ENCODE peak calls at places on chromosomes 4 and X, in seven cellular contexts. One of them, this sample, is unnamed.

GRCh38 chr4:183987987-183988392 is 82.9 kb downstream of the STOX2 start:
- DNase-seq in lung: peak; percentile 52
- DNase-seq in CD4-positive, CD25-positive, alpha-beta regulatory T cell: no peak
- DNase-seq in GM23248: peak; percentile 95
- DNase-seq in lower lobe of right lung: peak; percentile 52
- DNase-seq in stomach: peak; percentile 68
- DNase-seq in spleen: no peak
- DNase-seq in this sample: no peak

GRCh38 chr4:991451-992296 is 1.5 kb downstream of the SLC26A1 start:
- DNase-seq in lung: no peak
- DNase-seq in CD4-positive, CD25-positive, alpha-beta regulatory T cell: no peak
- DNase-seq in GM23248: no peak
- DNase-seq in lower lobe of right lung: no peak
- DNase-seq in stomach: no peak
- DNase-seq in spleen: no peak
- DNase-seq in this sample: no peak

GRCh38 chr4:125235971-125236370 is 78.8 kb upstream of the FAT4 start:
- DNase-seq in lung: no peak
- DNase-seq in CD4-positive, CD25-positive, alpha-beta regulatory T cell: no peak
- DNase-seq in GM23248: no peak
- DNase-seq in lower lobe of right lung: no peak
- DNase-seq in stomach: no peak
- DNase-seq in spleen: no peak
- DNase-seq in this sample: no peak

GRCh38 chrX:140664939-140665338 is 44.6 kb upstream of the LINC00632 start:
- DNase-seq in lung: no peak
- DNase-seq in CD4-positive, CD25-positive, alpha-beta regulatory T cell: no peak
- DNase-seq in GM23248: peak; percentile 48
- DNase-seq in lower lobe of right lung: no peak
- DNase-seq in stomach: no peak
- DNase-seq in spleen: no peak
- DNase-seq in this sample: peak; percentile 69

GRCh38 chr4:133148690-133149363 is at the start of gene PCDH10:
- DNase-seq in lung: peak; percentile 84
- DNase-seq in CD4-positive, CD25-positive, alpha-beta regulatory T cell: no peak
- DNase-seq in GM23248: peak; percentile 91
- DNase-seq in lower lobe of right lung: peak; percentile 81
- DNase-seq in stomach: peak; percentile 65
- DNase-seq in spleen: peak; percentile 80
- DNase-seq in this sample: no peak

GRCh38 chr4:38976308-38976707 is 55.9 kb downstream of the TMEM156 start:
- DNase-seq in lung: no peak
- DNase-seq in CD4-positive, CD25-positive, alpha-beta regulatory T cell: no peak
- DNase-seq in GM23248: no peak
- DNase-seq in lower lobe of right lung: no peak
- DNase-seq in stomach: no peak
- DNase-seq in spleen: no peak
- DNase-seq in this sample: no peak

GRCh38 chr4:54228064-54228527 is 997 bp upstream of the PDGFRA start:
- DNase-seq in lung: peak; percentile 66
- DNase-seq in CD4-positive, CD25-positive, alpha-beta regulatory T cell: no peak
- DNase-seq in GM23248: peak; percentile 91
- DNase-seq in lower lobe of right lung: peak; percentile 62
- DNase-seq in stomach: peak; percentile 59
- DNase-seq in spleen: peak; percentile 82
- DNase-seq in this sample: peak; percentile 89

GRCh38 chrX:51893931-51894696 is 691 bp downstream of the MAGED1 start:
- DNase-seq in lung: no peak
- DNase-seq in CD4-positive, CD25-positive, alpha-beta regulatory T cell: peak; percentile 5
- DNase-seq in GM23248: peak; percentile 53
- DNase-seq in lower lobe of right lung: no peak
- DNase-seq in stomach: no peak
- DNase-seq in spleen: no peak
- DNase-seq in this sample: peak; percentile 44

GRCh38 chr4:111802191-111802590 is 343.1 kb upstream of the FAM241A start:
- DNase-seq in lung: no peak
- DNase-seq in CD4-positive, CD25-positive, alpha-beta regulatory T cell: no peak
- DNase-seq in GM23248: peak; percentile 76
- DNase-seq in lower lobe of right lung: no peak
- DNase-seq in stomach: no peak
- DNase-seq in spleen: no peak
- DNase-seq in this sample: no peak

GRCh38 chrX:21837056-21837455 is 2.4 kb upstream of the MBTPS2 start:
- DNase-seq in lung: no peak
- DNase-seq in CD4-positive, CD25-positive, alpha-beta regulatory T cell: no peak
- DNase-seq in GM23248: no peak
- DNase-seq in lower lobe of right lung: no peak
- DNase-seq in stomach: no peak
- DNase-seq in spleen: no peak
- DNase-seq in this sample: no peak

GRCh38 chr4:10106421-10107039 is 10.1 kb downstream of the WDR1 start:
- DNase-seq in lung: peak; percentile 69
- DNase-seq in CD4-positive, CD25-positive, alpha-beta regulatory T cell: no peak
- DNase-seq in GM23248: peak; percentile 99
- DNase-seq in lower lobe of right lung: no peak
- DNase-seq in stomach: peak; percentile 54
- DNase-seq in spleen: no peak
- DNase-seq in this sample: no peak

GRCh38 chr4:128517739-128518510 is 230.3 kb upstream of the PGRMC2 start:
- DNase-seq in lung: peak; percentile 43
- DNase-seq in CD4-positive, CD25-positive, alpha-beta regulatory T cell: no peak
- DNase-seq in GM23248: peak; percentile 97
- DNase-seq in lower lobe of right lung: no peak
- DNase-seq in stomach: peak; percentile 44
- DNase-seq in spleen: no peak
- DNase-seq in this sample: peak; percentile 96

GRCh38 chr4:128358903-128359260 is 71.3 kb upstream of the PGRMC2 start:
- DNase-seq in lung: no peak
- DNase-seq in CD4-positive, CD25-positive, alpha-beta regulatory T cell: no peak
- DNase-seq in GM23248: peak; percentile 22
- DNase-seq in lower lobe of right lung: no peak
- DNase-seq in stomach: no peak
- DNase-seq in spleen: no peak
- DNase-seq in this sample: no peak

GRCh38 chrX:24426340-24426913 is 38.7 kb upstream of the PDK3 start:
- DNase-seq in lung: no peak
- DNase-seq in CD4-positive, CD25-positive, alpha-beta regulatory T cell: peak; percentile 23
- DNase-seq in GM23248: peak; percentile 26
- DNase-seq in lower lobe of right lung: no peak
- DNase-seq in stomach: no peak
- DNase-seq in spleen: no peak
- DNase-seq in this sample: peak; percentile 64

GRCh38 chrX:54495814-54496516 is at the start of gene FGD1:
- DNase-seq in lung: peak; percentile 36
- DNase-seq in CD4-positive, CD25-positive, alpha-beta regulatory T cell: no peak
- DNase-seq in GM23248: peak; percentile 77
- DNase-seq in lower lobe of right lung: peak; percentile 64
- DNase-seq in stomach: peak; percentile 73
- DNase-seq in spleen: peak; percentile 78
- DNase-seq in this sample: no peak

GRCh38 chr4:139884438-139884837 is 218.8 kb downstream of the MGST2 start:
- DNase-seq in lung: no peak
- DNase-seq in CD4-positive, CD25-positive, alpha-beta regulatory T cell: no peak
- DNase-seq in GM23248: no peak
- DNase-seq in lower lobe of right lung: no peak
- DNase-seq in stomach: no peak
- DNase-seq in spleen: no peak
- DNase-seq in this sample: no peak

GRCh38 chrX:2516612-2517011 is 15.8 kb upstream of the DHRSX start:
- DNase-seq in lung: no peak
- DNase-seq in CD4-positive, CD25-positive, alpha-beta regulatory T cell: no peak
- DNase-seq in GM23248: no peak
- DNase-seq in lower lobe of right lung: no peak
- DNase-seq in stomach: no peak
- DNase-seq in spleen: peak; percentile 70
- DNase-seq in this sample: no peak

GRCh38 chr4:42150653-42151567 is 1.5 kb downstream of the BEND4 start:
- DNase-seq in lung: no peak
- DNase-seq in CD4-positive, CD25-positive, alpha-beta regulatory T cell: no peak
- DNase-seq in GM23248: peak; percentile 4
- DNase-seq in lower lobe of right lung: no peak
- DNase-seq in stomach: no peak
- DNase-seq in spleen: peak; percentile 86
- DNase-seq in this sample: no peak

DNA sequence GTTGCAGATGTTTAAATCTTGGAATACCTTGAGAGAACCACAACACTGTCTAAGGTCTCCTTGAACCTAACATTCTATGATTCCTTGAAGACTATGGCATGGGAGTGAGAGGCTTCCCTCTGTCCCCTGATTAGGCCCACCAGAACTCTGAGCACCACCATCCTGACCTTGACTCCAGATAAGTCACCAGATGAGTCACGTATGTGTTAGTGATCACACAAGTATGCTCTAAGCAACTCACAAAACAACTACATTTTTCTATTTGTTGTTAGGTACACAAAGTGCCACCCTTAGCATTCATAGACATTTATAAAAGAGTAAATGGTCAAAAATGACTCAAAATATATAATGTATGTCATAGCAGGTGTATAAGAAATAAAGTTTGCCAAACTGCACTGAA is 252.9 kb upstream of the CXXC4 start:
- DNase-seq in lung: no peak
- DNase-seq in CD4-positive, CD25-positive, alpha-beta regulatory T cell: no peak
- DNase-seq in GM23248: no peak
- DNase-seq in lower lobe of right lung: no peak
- DNase-seq in stomach: no peak
- DNase-seq in spleen: no peak
- DNase-seq in this sample: no peak
- H3K27ac ChIP-seq in lung: no peak overlapping the region
- H3K27ac ChIP-seq in CD4-positive, CD25-positive, alpha-beta regulatory T cell: no peak overlapping the region
- H3K27ac ChIP-seq in GM23248: no peak overlapping the region
- H3K27ac ChIP-seq in lower lobe of right lung: no peak overlapping the region
- H3K27ac ChIP-seq in stomach: no peak overlapping the region
- H3K27ac ChIP-seq in spleen: no peak overlapping the region
- H3K27ac ChIP-seq in this sample: no peak overlapping the region

GRCh38 chr4:81507530-81507929 is 35.8 kb upstream of the RASGEF1B start:
- DNase-seq in lung: no peak
- DNase-seq in CD4-positive, CD25-positive, alpha-beta regulatory T cell: no peak
- DNase-seq in GM23248: no peak
- DNase-seq in lower lobe of right lung: no peak
- DNase-seq in stomach: no peak
- DNase-seq in spleen: no peak
- DNase-seq in this sample: no peak

GRCh38 chr4:81503586-81503985 is 31.9 kb upstream of the RASGEF1B start:
- DNase-seq in lung: no peak
- DNase-seq in CD4-positive, CD25-positive, alpha-beta regulatory T cell: no peak
- DNase-seq in GM23248: no peak
- DNase-seq in lower lobe of right lung: no peak
- DNase-seq in stomach: no peak
- DNase-seq in spleen: no peak
- DNase-seq in this sample: no peak

GRCh38 chr4:81506731-81507130 is 35.0 kb upstream of the RASGEF1B start:
- DNase-seq in lung: no peak
- DNase-seq in CD4-positive, CD25-positive, alpha-beta regulatory T cell: no peak
- DNase-seq in GM23248: no peak
- DNase-seq in lower lobe of right lung: no peak
- DNase-seq in stomach: no peak
- DNase-seq in spleen: no peak
- DNase-seq in this sample: no peak

GRCh38 chr4:81502561-81502960 is 30.9 kb upstream of the RASGEF1B start:
- DNase-seq in lung: no peak
- DNase-seq in CD4-positive, CD25-positive, alpha-beta regulatory T cell: no peak
- DNase-seq in GM23248: no peak
- DNase-seq in lower lobe of right lung: no peak
- DNase-seq in stomach: no peak
- DNase-seq in spleen: no peak
- DNase-seq in this sample: no peak

DNA sequence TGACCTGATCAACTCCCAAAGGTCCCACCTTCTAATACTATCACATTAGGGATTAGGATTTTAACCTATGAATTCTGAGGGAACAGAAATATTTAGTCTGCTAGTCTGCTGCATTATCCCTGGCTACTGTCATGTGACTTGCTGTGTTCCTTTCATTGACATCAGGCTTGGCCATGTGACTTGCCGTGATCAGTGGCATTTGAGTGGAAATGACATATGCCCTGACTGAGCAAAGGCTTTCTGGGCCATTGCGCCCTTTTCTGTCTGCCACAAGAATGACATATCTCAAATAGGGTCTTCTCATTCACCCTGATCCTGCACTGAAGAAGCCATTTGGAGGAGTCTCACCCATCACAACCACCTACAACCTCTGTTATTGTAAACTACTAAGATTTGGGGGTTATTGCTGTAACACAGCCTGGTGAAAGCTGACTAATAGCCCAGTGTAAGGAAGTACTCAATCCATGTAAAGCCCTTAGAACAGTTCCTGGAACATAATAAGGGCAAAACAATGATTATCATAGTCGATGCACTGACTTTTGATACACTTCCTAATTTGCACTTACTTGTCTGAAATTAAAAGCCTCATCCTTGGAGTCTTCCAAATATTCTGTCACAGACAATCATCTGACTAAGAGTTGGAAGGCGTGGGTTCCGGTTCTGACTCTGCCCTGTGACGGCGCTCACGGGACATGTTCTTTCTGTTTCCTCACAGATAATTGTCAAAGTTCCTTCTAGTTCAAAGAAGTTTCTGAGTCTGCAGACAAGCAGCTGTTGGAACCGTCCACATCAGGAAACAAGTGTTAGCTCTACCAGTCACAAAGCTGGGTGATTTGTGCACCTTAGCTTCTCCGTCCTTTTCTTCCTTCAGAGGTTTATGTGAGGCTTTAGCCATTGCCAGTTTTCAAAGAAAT is 33.2 kb upstream of the RASGEF1B start:
- DNase-seq in lung: peak; percentile 70
- DNase-seq in CD4-positive, CD25-positive, alpha-beta regulatory T cell: peak; percentile 61
- DNase-seq in GM23248: peak; percentile 50
- DNase-seq in lower lobe of right lung: peak; percentile 84
- DNase-seq in stomach: peak; percentile 52
- DNase-seq in spleen: peak; percentile 91
- DNase-seq in this sample: no peak
- H3K27ac ChIP-seq in lung: peak overlapping the region; percentile 84
- H3K27ac ChIP-seq in CD4-positive, CD25-positive, alpha-beta regulatory T cell: peak overlapping the region; percentile 48
- H3K27ac ChIP-seq in GM23248: no peak overlapping the region
- H3K27ac ChIP-seq in lower lobe of right lung: peak overlapping the region; percentile 82
- H3K27ac ChIP-seq in stomach: peak overlapping the region; percentile 5
- H3K27ac ChIP-seq in spleen: peak overlapping the region; percentile 8
- H3K27ac ChIP-seq in this sample: no peak overlapping the region

DNA sequence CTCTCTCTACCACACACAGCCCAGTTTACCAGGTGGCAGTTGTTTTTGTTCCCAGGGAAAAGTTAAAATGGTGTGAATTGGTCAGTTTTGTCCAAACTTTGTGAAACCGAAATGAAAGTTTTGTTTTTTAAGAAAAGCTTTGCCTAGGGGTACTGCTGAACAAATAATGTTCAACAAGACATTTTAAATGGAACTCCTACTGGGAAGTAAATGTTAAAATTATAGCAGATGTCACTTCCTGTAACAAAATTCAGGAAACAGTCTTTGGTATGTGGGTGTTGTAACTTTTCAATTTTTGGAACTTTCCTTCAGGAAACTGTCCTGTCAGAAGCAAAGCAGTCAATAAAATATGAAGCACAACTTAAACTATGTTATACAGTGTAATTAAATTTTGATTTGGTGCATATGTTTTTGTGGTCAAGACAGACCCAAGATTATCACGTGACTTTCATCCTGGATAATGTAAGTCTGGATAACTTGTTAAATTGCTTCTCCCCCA is 79.5 kb downstream of the AFF1 start:
- DNase-seq in lung: no peak
- DNase-seq in CD4-positive, CD25-positive, alpha-beta regulatory T cell: no peak
- DNase-seq in GM23248: peak; percentile 51
- DNase-seq in lower lobe of right lung: no peak
- DNase-seq in stomach: no peak
- DNase-seq in spleen: no peak
- DNase-seq in this sample: no peak
- H3K27ac ChIP-seq in lung: peak overlapping the region; percentile 60
- H3K27ac ChIP-seq in CD4-positive, CD25-positive, alpha-beta regulatory T cell: no peak overlapping the region
- H3K27ac ChIP-seq in GM23248: peak overlapping the region; percentile 60
- H3K27ac ChIP-seq in lower lobe of right lung: peak overlapping the region; percentile 72
- H3K27ac ChIP-seq in stomach: peak overlapping the region; percentile 62
- H3K27ac ChIP-seq in spleen: no peak overlapping the region
- H3K27ac ChIP-seq in this sample: no peak overlapping the region

GRCh38 chrX:6163761-6164160 is 64.9 kb downstream of the NLGN4X start:
- DNase-seq in lung: no peak
- DNase-seq in CD4-positive, CD25-positive, alpha-beta regulatory T cell: no peak
- DNase-seq in GM23248: no peak
- DNase-seq in lower lobe of right lung: no peak
- DNase-seq in stomach: no peak
- DNase-seq in spleen: no peak
- DNase-seq in this sample: no peak
- H3K27ac ChIP-seq in lung: no peak overlapping the region
- H3K27ac ChIP-seq in CD4-positive, CD25-positive, alpha-beta regulatory T cell: no peak overlapping the region
- H3K27ac ChIP-seq in GM23248: no peak overlapping the region
- H3K27ac ChIP-seq in lower lobe of right lung: no peak overlapping the region
- H3K27ac ChIP-seq in stomach: no peak overlapping the region
- H3K27ac ChIP-seq in spleen: no peak overlapping the region
- H3K27ac ChIP-seq in this sample: peak overlapping the region; percentile 6